ENCODE peak calls at places on chromosome 4, in eight cellular contexts. S is hepatocyte, R is GM23338, L is heart left ventricle, H is PC-3, O is body of pancreas, V is esophagus squamous epithelium, B is IMR-90. M is an unnamed sample.
A peak's percentile ranks its signal among the peaks of the same experiment; 100 is the strongest.

GRCh38 chr4:95193391-95194224 is 355.2 kb downstream of the UNC5C start:
- DNase-seq in S (no peak), R (no peak), L (no peak), H (no peak), O (no peak), V (no peak), B (no peak), M (no peak)

GRCh38 chr4:155569960-155570515 is 96.6 kb upstream of the GUCY1A1 start:
- DNase-seq in S (no peak), R (no peak), L (no peak), H (no peak), O (no peak), V (no peak), B (peak; percentile 10), M (no peak)

GRCh38 chr4:74057588-74057987 is 19.1 kb upstream of the CXCL3 start:
- DNase-seq in S (no peak), R (no peak), L (no peak), H (no peak), O (no peak), V (no peak), B (no peak), M (no peak)

GRCh38 chr4:77697860-77698599 is 92.4 kb downstream of the CXCL13 start:
- DNase-seq in S (peak; percentile 68), R (peak; percentile 79), L (no peak), H (peak; percentile 72), O (peak; percentile 75), V (no peak), B (peak; percentile 67), M (no peak)

GRCh38 chr4:110164856-110165255 is 33.6 kb downstream of the ELOVL6 start:
- DNase-seq in S (no peak), R (no peak), L (no peak), H (peak; percentile 62), O (no peak), V (no peak), B (no peak), M (no peak)

GRCh38 chr4:91963489-91963888 is 340.3 kb upstream of the GRID2 start:
- DNase-seq in S (no peak), R (no peak), L (no peak), H (peak; percentile 45), O (no peak), V (no peak), B (peak; percentile 72), M (no peak)

GRCh38 chr4:42512226-42512625 is 114.9 kb downstream of the SHISA3 start:
- DNase-seq in S (no peak), R (peak; percentile 52), L (no peak), H (no peak), O (no peak), V (no peak), B (no peak), M (no peak)

GRCh38 chr4:104421576-104421975 is 73.1 kb downstream of the CXXC4 start:
- DNase-seq in S (peak; percentile 8), R (peak; percentile 25), L (no peak), H (no peak), O (no peak), V (no peak), B (no peak), M (no peak)

GRCh38 chr4:142406051-142406549 is 440.0 kb downstream of the INPP4B start:
- DNase-seq in S (peak; percentile 4), R (peak; percentile 35), L (no peak), H (peak; percentile 78), O (no peak), V (no peak), B (no peak), M (peak; percentile 19)

GRCh38 chr4:149371021-149371420 is 444.6 kb downstream of the IQCM start:
- DNase-seq in S (peak; percentile 72), R (peak; percentile 91), L (no peak), H (peak; percentile 65), O (no peak), V (no peak), B (peak; percentile 63), M (no peak)

GRCh38 chr4:8005814-8006215 is 66.2 kb upstream of the AFAP1 start:
- DNase-seq in S (no peak), R (no peak), L (no peak), H (no peak), O (no peak), V (no peak), B (no peak), M (no peak)

GRCh38 chr4:147730333-147730732 is 1.6 kb upstream of the ARHGAP10 start:
- DNase-seq in S (no peak), R (peak; percentile 44), L (no peak), H (peak; percentile 4), O (no peak), V (no peak), B (no peak), M (no peak)
- TF ChIP-seq CTCF in S (no peak), R (no peak), L (no peak), H (no peak), O (no peak), V (no peak), B (no peak), M (no peak)

GRCh38 chr4:3236326-3236878 is 12.6 kb upstream of the MSANTD1 start:
- DNase-seq in S (no peak), R (no peak), L (peak; percentile 8), H (no peak), O (no peak), V (no peak), B (no peak), M (no peak)
- H3K36me3 ChIP-seq in S (no peaks in the 10 kb centered on the region), R (peaks cover 11% of the 10 kb centered on the region), L (peaks cover 97% of the 10 kb centered on the region), H (no peaks in the 10 kb centered on the region), O (peaks cover 29% of the 10 kb centered on the region), V (peaks cover 24% of the 10 kb centered on the region), B (peaks cover 60% of the 10 kb centered on the region), M (peaks cover 74% of the 10 kb centered on the region)

GRCh38 chr4:140094701-140095420 is 59.1 kb downstream of the MAML3 start:
- DNase-seq in S (peak; percentile 38), R (peak; percentile 57), L (peak; percentile 83), H (peak; percentile 69), O (peak; percentile 74), V (no peak), B (peak; percentile 73), M (no peak)
- H3K4me3 ChIP-seq in S (no peak overlapping the region), R (peak overlapping the region; percentile 26), L (peak overlapping the region; percentile 11), H (peak overlapping the region; percentile 43), O (no peak overlapping the region), V (no peak overlapping the region), B (no peak overlapping the region), M (no peak overlapping the region)

GRCh38 chr4:90030202-90030601 is 97.0 kb upstream of the CCSER1 start:
- DNase-seq in S (no peak), R (no peak), L (no peak), H (no peak), O (no peak), V (no peak), B (no peak), M (no peak)

GRCh38 chr4:90028460-90028859 is 98.7 kb upstream of the CCSER1 start:
- DNase-seq in S (no peak), R (no peak), L (no peak), H (no peak), O (no peak), V (no peak), B (no peak), M (no peak)

GRCh38 chr4:90027565-90027964 is 99.6 kb upstream of the CCSER1 start:
- DNase-seq in S (no peak), R (no peak), L (no peak), H (no peak), O (no peak), V (no peak), B (no peak), M (no peak)

GRCh38 chr4:90025248-90025647 is 101.9 kb upstream of the CCSER1 start:
- DNase-seq in S (peak; percentile 21), R (peak; percentile 39), L (no peak), H (peak; percentile 50), O (no peak), V (no peak), B (peak; percentile 0), M (no peak)

DNA sequence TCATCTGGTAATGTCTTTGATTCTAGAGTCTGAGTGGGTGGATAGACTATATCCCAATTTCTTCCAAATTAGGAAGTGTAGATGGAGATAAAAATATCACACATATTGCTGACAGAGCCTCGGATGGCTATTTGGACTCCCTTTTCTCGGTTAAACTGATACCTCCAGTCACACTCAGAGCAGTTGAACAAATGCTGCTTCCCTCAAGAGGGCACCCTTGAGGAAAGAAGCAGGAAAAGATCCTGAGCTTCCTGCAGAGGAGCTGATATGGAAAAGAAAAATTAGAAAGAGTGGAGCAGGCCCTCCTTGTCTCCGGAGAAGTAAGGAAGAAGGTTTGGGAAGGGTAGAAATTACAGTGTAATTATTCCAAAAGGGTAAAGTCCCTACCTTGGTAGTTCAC is 96.2 kb upstream of the CCSER1 start:
- DNase-seq in S (peak; percentile 41), R (peak; percentile 72), L (no peak), H (peak; percentile 66), O (no peak), V (no peak), B (no peak), M (no peak)
- TF ChIP-seq CTCF in S (peak; percentile 43), R (peak; percentile 74), L (no peak), H (peak; percentile 79), O (no peak), V (no peak), B (no peak), M (no peak)

DNA sequence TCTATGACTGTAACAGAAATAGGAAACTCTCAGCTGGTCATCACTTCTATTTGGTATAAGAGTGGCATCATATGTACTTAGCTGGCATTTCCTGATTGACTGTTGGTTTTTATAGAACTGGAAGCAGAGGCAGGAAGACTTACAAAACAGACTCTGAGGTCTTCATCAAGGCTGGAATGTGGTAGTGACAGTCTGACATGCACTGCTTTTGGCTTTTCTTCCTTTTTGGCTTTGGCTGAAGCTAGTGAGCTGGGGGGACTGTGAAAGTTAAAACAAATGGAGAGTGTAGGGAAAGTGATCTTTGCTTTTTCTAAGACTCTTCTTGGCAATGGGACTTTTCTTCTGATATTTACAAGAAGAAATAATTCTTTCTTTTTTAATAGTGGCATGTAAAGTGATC is 121.1 kb upstream of the SLC4A4 start:
- DNase-seq in S (no peak), R (no peak), L (no peak), H (no peak), O (no peak), V (no peak), B (no peak), M (no peak)
- H3K36me3 ChIP-seq in S (no peaks in the 10 kb centered on the region), R (no peaks in the 10 kb centered on the region), L (no peaks in the 10 kb centered on the region), H (no peaks in the 10 kb centered on the region), O (no peaks in the 10 kb centered on the region), V (no peaks in the 10 kb centered on the region), B (peaks cover 13% of the 10 kb centered on the region), M (no peaks in the 10 kb centered on the region)

GRCh38 chr4:185774815-185775684 is 36.9 kb downstream of the SORBS2 start:
- DNase-seq in S (peak; percentile 34), R (peak; percentile 28), L (no peak), H (peak; percentile 66), O (peak; percentile 67), V (no peak), B (peak; percentile 74), M (no peak)
- H3K4me3 ChIP-seq in S (no peak overlapping the region), R (peak overlapping the region; percentile 42), L (peak overlapping the region; percentile 38), H (peak overlapping the region; percentile 59), O (peak overlapping the region; percentile 11), V (no peak overlapping the region), B (no peak overlapping the region), M (no peak overlapping the region)

GRCh38 chr4:84681488-84682274 is 98.8 kb downstream of the CDS1 start:
- DNase-seq in S (peak; percentile 32), R (no peak), L (no peak), H (peak; percentile 40), O (no peak), V (no peak), B (peak; percentile 82), M (no peak)
- TF ChIP-seq CTCF in S (peak; percentile 18), R (peak; percentile 17), L (no peak), H (peak; percentile 21), O (no peak), V (no peak), B (peak; percentile 15), M (no peak)

M was measured in GM06990.